ENCODE peak calls at places on chromosomes 7 and 10, in four cellular contexts. One of them, this sample, is unnamed.

GRCh38 chr10:25063157-25063556 is 46.7 kb downstream of the THNSL1 start:
- DNase-seq in Calu3: no peak
- DNase-seq in H9: no peak
- DNase-seq in heart right ventricle: no peak
- DNase-seq in this sample: no peak

GRCh38 chr10:108424656-108425055 is 1260.2 kb upstream of the SORCS1 start:
- DNase-seq in H9: no peak
- DNase-seq in heart right ventricle: no peak
- DNase-seq in Calu3: no peak
- DNase-seq in this sample: no peak

GRCh38 chr10:5948999-5949759 is 28.2 kb downstream of the IL15RA start:
- DNase-seq in H9: peak; percentile 76
- DNase-seq in heart right ventricle: peak; percentile 67
- DNase-seq in Calu3: peak; percentile 63
- DNase-seq in this sample: peak; percentile 62

GRCh38 chr10:101018600-101019439 is 12.1 kb downstream of the PDZD7 start:
- DNase-seq in heart right ventricle: peak; percentile 79
- DNase-seq in Calu3: peak; percentile 88
- DNase-seq in H9: peak; percentile 91
- DNase-seq in this sample: peak; percentile 98

GRCh38 chr7:129951076-129952011 is 1.4 kb downstream of the UBE2H start:
- DNase-seq in H9: peak; percentile 32
- DNase-seq in Calu3: no peak
- DNase-seq in heart right ventricle: peak; percentile 38
- DNase-seq in this sample: peak; percentile 30

GRCh38 chr7:18003286-18003685 is 24.4 kb downstream of the PRPS1L1 start:
- DNase-seq in H9: no peak
- DNase-seq in Calu3: no peak
- DNase-seq in heart right ventricle: no peak
- DNase-seq in this sample: no peak

GRCh38 chr10:30784896-30785605 is 155.5 kb upstream of the LYZL2 start:
- DNase-seq in heart right ventricle: peak; percentile 89
- DNase-seq in Calu3: peak; percentile 73
- DNase-seq in H9: peak; percentile 96
- DNase-seq in this sample: peak; percentile 70

GRCh38 chr7:7739718-7740355 is 21.4 kb upstream of the RPA3 start:
- DNase-seq in Calu3: no peak
- DNase-seq in heart right ventricle: no peak
- DNase-seq in H9: no peak
- DNase-seq in this sample: no peak

GRCh38 chr7:139570119-139570518 is 46.6 kb downstream of the CLEC2L start:
- DNase-seq in H9: no peak
- DNase-seq in heart right ventricle: no peak
- DNase-seq in Calu3: no peak
- DNase-seq in this sample: no peak

GRCh38 chr10:78361031-78361430 is 327.4 kb downstream of the RPS24 start:
- DNase-seq in H9: no peak
- DNase-seq in Calu3: no peak
- DNase-seq in heart right ventricle: no peak
- DNase-seq in this sample: no peak

GRCh38 chr7:34452363-34452762 is 205.7 kb upstream of the NPSR1 start:
- DNase-seq in H9: no peak
- DNase-seq in heart right ventricle: no peak
- DNase-seq in Calu3: no peak
- DNase-seq in this sample: no peak

GRCh38 chr7:155339474-155339873 is 41.8 kb downstream of the INSIG1 start:
- DNase-seq in H9: no peak
- DNase-seq in Calu3: no peak
- DNase-seq in heart right ventricle: no peak
- DNase-seq in this sample: no peak

GRCh38 chr7:13880789-13881188 is 108.7 kb downstream of the ETV1 start:
- DNase-seq in H9: no peak
- DNase-seq in heart right ventricle: no peak
- DNase-seq in Calu3: no peak
- DNase-seq in this sample: no peak

GRCh38 chr10:92031580-92031979 is 108.0 kb downstream of the BTAF1 start:
- DNase-seq in H9: no peak
- DNase-seq in Calu3: no peak
- DNase-seq in heart right ventricle: no peak
- DNase-seq in this sample: no peak

GRCh38 chr7:116705419-116705818 is 33.4 kb downstream of the MET start:
- DNase-seq in Calu3: no peak
- DNase-seq in heart right ventricle: no peak
- DNase-seq in H9: no peak
- DNase-seq in this sample: no peak

GRCh38 chr10:47239211-47239610 is 60.8 kb upstream of the GDF10 start:
- DNase-seq in H9: peak; percentile 6
- DNase-seq in Calu3: no peak
- DNase-seq in heart right ventricle: no peak
- DNase-seq in this sample: no peak

GRCh38 chr10:47238331-47239095 is 61.5 kb upstream of the GDF10 start:
- DNase-seq in H9: peak; percentile 12
- DNase-seq in heart right ventricle: no peak
- DNase-seq in Calu3: no peak
- DNase-seq in this sample: no peak

GRCh38 chr10:47241256-47241655 is 58.7 kb upstream of the GDF10 start:
- DNase-seq in heart right ventricle: no peak
- DNase-seq in Calu3: no peak
- DNase-seq in H9: peak; percentile 25
- DNase-seq in this sample: no peak

GRCh38 chr10:47241946-47242900 is 57.8 kb upstream of the GDF10 start:
- DNase-seq in heart right ventricle: no peak
- DNase-seq in Calu3: no peak
- DNase-seq in H9: peak; percentile 25
- DNase-seq in this sample: no peak

GRCh38 chr10:47240173-47240572 is 59.8 kb upstream of the GDF10 start:
- DNase-seq in heart right ventricle: no peak
- DNase-seq in H9: peak; percentile 27
- DNase-seq in Calu3: no peak
- DNase-seq in this sample: no peak
- TF ChIP-seq CTCF in heart right ventricle: no peak
- TF ChIP-seq CTCF in H9: no peak
- TF ChIP-seq CTCF in Calu3: no peak
- TF ChIP-seq CTCF in this sample: no peak

GRCh38 chr7:37527109-37527508 is 78.4 kb upstream of the ELMO1 start:
- DNase-seq in heart right ventricle: no peak
- DNase-seq in H9: no peak
- DNase-seq in Calu3: no peak
- DNase-seq in this sample: no peak

GRCh38 chr7:37534893-37535610 is 86.4 kb upstream of the ELMO1 start:
- DNase-seq in H9: no peak
- DNase-seq in Calu3: no peak
- DNase-seq in heart right ventricle: no peak
- DNase-seq in this sample: no peak

GRCh38 chr7:37535841-37536240 is 87.2 kb upstream of the ELMO1 start:
- DNase-seq in heart right ventricle: no peak
- DNase-seq in H9: no peak
- DNase-seq in Calu3: no peak
- DNase-seq in this sample: no peak

GRCh38 chr7:37526623-37527022 is 78.0 kb upstream of the ELMO1 start:
- DNase-seq in heart right ventricle: no peak
- DNase-seq in Calu3: no peak
- DNase-seq in H9: no peak
- DNase-seq in this sample: no peak

DNA sequence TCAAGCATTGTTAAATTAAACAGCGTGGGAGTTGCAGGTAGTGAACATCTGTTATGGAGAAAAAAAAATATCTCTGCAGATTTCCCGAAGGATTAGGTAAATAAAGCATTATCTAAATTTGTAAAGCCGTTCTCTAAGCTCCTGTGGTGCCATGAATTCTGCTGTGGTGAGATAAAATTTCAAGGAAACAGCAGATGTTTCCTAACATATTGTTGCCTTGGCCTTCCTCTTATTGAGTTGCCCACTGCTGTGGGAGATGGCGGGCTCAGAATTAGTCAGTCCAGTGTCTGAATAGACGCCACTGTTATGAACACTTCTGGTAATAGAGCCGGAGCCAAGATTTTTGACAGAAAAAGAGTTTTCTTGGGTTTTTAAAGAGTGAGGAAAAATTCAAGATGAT is 82.6 kb upstream of the ELMO1 start:
- DNase-seq in Calu3: no peak
- DNase-seq in heart right ventricle: no peak
- DNase-seq in H9: no peak
- DNase-seq in this sample: no peak
- TF ChIP-seq CTCF in Calu3: no peak
- TF ChIP-seq CTCF in heart right ventricle: no peak
- TF ChIP-seq CTCF in H9: no peak
- TF ChIP-seq CTCF in this sample: no peak

GRCh38 chr7:94509264-94509878 is at the start of gene CASD1:
- DNase-seq in heart right ventricle: peak; percentile 61
- DNase-seq in H9: peak; percentile 66
- DNase-seq in Calu3: peak; percentile 38
- DNase-seq in this sample: no peak

GRCh38 chr7:94511763-94512162 is 2.2 kb downstream of the CASD1 start:
- DNase-seq in Calu3: no peak
- DNase-seq in H9: no peak
- DNase-seq in heart right ventricle: no peak
- DNase-seq in this sample: no peak

GRCh38 chr7:94507962-94508361 is 1.6 kb upstream of the CASD1 start:
- DNase-seq in heart right ventricle: no peak
- DNase-seq in Calu3: no peak
- DNase-seq in H9: no peak
- DNase-seq in this sample: no peak

GRCh38 chr7:94510582-94511456 is 1.2 kb downstream of the CASD1 start:
- DNase-seq in H9: peak; percentile 56
- DNase-seq in Calu3: peak; percentile 31
- DNase-seq in heart right ventricle: peak; percentile 15
- DNase-seq in this sample: peak; percentile 46

GRCh38 chr7:94509879-94510581 is 421 bp downstream of the CASD1 start:
- DNase-seq in heart right ventricle: peak; percentile 64
- DNase-seq in Calu3: peak; percentile 66
- DNase-seq in H9: peak; percentile 76
- DNase-seq in this sample: peak; percentile 72
- TF ChIP-seq CTCF in heart right ventricle: peak; percentile 9
- TF ChIP-seq CTCF in Calu3: no peak
- TF ChIP-seq CTCF in H9: peak; percentile 27
- TF ChIP-seq CTCF in this sample: no peak

GRCh38 chr7:39810204-39810642 is 139.8 kb upstream of the CDK13 start:
- DNase-seq in heart right ventricle: no peak
- DNase-seq in H9: peak; percentile 44
- DNase-seq in Calu3: peak; percentile 58
- DNase-seq in this sample: no peak
- TF ChIP-seq CTCF in heart right ventricle: no peak
- TF ChIP-seq CTCF in H9: peak; percentile 31
- TF ChIP-seq CTCF in Calu3: peak; percentile 52
- TF ChIP-seq CTCF in this sample: no peak

GRCh38 chr7:37198906-37199485 is 249.7 kb downstream of the ELMO1 start:
- DNase-seq in heart right ventricle: peak; percentile 82
- DNase-seq in Calu3: peak; percentile 91
- DNase-seq in H9: peak; percentile 73
- DNase-seq in this sample: peak; percentile 78
- TF ChIP-seq CTCF in heart right ventricle: peak; percentile 88
- TF ChIP-seq CTCF in Calu3: peak; percentile 97
- TF ChIP-seq CTCF in H9: peak; percentile 92
- TF ChIP-seq CTCF in this sample: peak; percentile 92

GRCh38 chr7:1707756-1708611 is 37.9 kb downstream of the ELFN1 start:
- DNase-seq in H9: no peak
- DNase-seq in heart right ventricle: no peak
- DNase-seq in Calu3: no peak
- DNase-seq in this sample: no peak
- TF ChIP-seq CTCF in H9: peak; percentile 54
- TF ChIP-seq CTCF in heart right ventricle: no peak
- TF ChIP-seq CTCF in Calu3: peak; percentile 37
- TF ChIP-seq CTCF in this sample: no peak

DNA sequence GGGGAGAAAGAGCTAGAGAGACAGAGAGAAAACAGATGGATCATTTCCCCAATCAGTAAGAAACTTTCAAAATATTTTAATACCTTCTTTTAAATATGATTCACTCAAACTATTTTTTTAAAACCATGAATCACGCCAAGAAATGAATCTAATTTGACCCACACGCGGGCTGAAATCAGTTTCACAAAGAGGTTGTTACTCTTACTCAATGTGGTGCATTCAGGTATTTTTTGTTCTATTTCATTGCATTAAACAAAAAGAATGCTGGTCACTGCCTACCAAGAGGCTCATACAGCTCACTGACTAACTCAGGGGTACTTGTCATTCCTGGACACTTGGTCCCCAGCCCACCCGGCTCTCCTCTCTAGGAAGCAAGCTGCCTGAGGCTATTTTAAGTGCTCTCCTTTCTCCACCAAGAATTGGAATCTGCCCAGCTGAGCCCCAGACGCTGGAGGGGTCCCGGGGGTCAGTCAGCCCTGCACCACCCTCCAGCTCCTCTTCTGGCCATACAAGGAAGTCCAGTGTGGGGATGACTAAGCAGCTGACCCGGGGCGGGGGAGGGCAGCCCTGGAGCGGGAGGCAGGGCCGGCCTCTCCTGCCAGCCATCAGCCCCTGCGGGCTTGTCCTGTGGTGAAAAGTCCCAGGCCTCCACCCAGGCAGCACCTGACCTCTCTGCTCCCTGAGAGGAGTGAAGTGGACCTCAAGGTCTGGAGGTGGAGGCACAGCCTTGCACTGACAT is 21.7 kb upstream of the PFKP start:
- DNase-seq in heart right ventricle: peak; percentile 59
- DNase-seq in H9: peak; percentile 79
- DNase-seq in Calu3: peak; percentile 83
- DNase-seq in this sample: peak; percentile 42
- TF ChIP-seq CTCF in heart right ventricle: no peak
- TF ChIP-seq CTCF in H9: peak; percentile 43
- TF ChIP-seq CTCF in Calu3: no peak
- TF ChIP-seq CTCF in this sample: no peak

GRCh38 chr7:81767883-81768282 is 2.0 kb downstream of the HGF start:
- DNase-seq in heart right ventricle: no peak
- DNase-seq in Calu3: no peak
- DNase-seq in H9: no peak
- DNase-seq in this sample: no peak

GRCh38 chr7:81768951-81769778 is 682 bp downstream of the HGF start:
- DNase-seq in H9: no peak
- DNase-seq in Calu3: no peak
- DNase-seq in heart right ventricle: no peak
- DNase-seq in this sample: no peak

GRCh38 chr7:81774496-81774895 is 4.6 kb upstream of the HGF start:
- DNase-seq in heart right ventricle: no peak
- DNase-seq in H9: no peak
- DNase-seq in Calu3: no peak
- DNase-seq in this sample: no peak

GRCh38 chr7:81770823-81771222 is 976 bp upstream of the HGF start:
- DNase-seq in heart right ventricle: no peak
- DNase-seq in Calu3: no peak
- DNase-seq in H9: no peak
- DNase-seq in this sample: no peak

GRCh38 chr7:81769891-81770818 is at the start of gene HGF:
- DNase-seq in H9: peak; percentile 49
- DNase-seq in heart right ventricle: peak; percentile 78
- DNase-seq in Calu3: no peak
- DNase-seq in this sample: no peak
- TF ChIP-seq CTCF in H9: no peak
- TF ChIP-seq CTCF in heart right ventricle: no peak
- TF ChIP-seq CTCF in Calu3: no peak
- TF ChIP-seq CTCF in this sample: no peak

This sample was measured in endothelial cell.